ENCODE peak calls at places on chromosomes 2 and 18, in four cellular contexts. B is type B pancreatic cell, O is fibroblast of lung, L is glutamatergic neuron. Z is an unnamed sample.

GRCh38 chr2:66691199-66691975 is 256.5 kb downstream of the MEIS1 start:
- DNase-seq in B (no peak), O (peak; percentile 68), L (no peak), Z (no peak)

GRCh38 chr2:64652231-64653173 is 1.2 kb downstream of the SERTAD2 start:
- DNase-seq in O (peak; percentile 85), L (no peak), B (no peak), Z (peak; percentile 56)

GRCh38 chr2:70977605-70978205 is 725 bp upstream of the ANKRD53 start:
- DNase-seq in L (no peak), B (no peak), O (peak; percentile 96), Z (no peak)

GRCh38 chr2:25314514-25315315 is 27.0 kb downstream of the DNMT3A start:
- DNase-seq in B (no peak), L (peak; percentile 63), O (peak; percentile 56), Z (peak; percentile 59)

GRCh38 chr18:58103339-58103930 is 59.4 kb downstream of the NEDD4L start:
- DNase-seq in L (no peak), B (no peak), O (peak; percentile 61), Z (no peak)

GRCh38 chr18:74445585-74445984 is 11.5 kb downstream of the DIPK1C start:
- DNase-seq in B (peak; percentile 60), L (no peak), O (no peak), Z (no peak)

GRCh38 chr2:111930875-111931274 is 32.5 kb downstream of the MERTK start:
- DNase-seq in L (no peak), O (peak; percentile 56), B (no peak), Z (no peak)

GRCh38 chr2:42124051-42124813 is 44.9 kb upstream of the EML4 start:
- DNase-seq in L (no peak), B (no peak), O (no peak), Z (no peak)

GRCh38 chr18:652131-652530 is 5.3 kb upstream of the TYMS start:
- DNase-seq in O (no peak), L (no peak), B (no peak), Z (no peak)

GRCh38 chr2:240502059-240502429 is 55.7 kb downstream of the ANKMY1 start:
- DNase-seq in L (no peak), B (peak; percentile 65), O (no peak), Z (no peak)

GRCh38 chr2:121088251-121089004 is 196.6 kb downstream of the TFCP2L1 start:
- DNase-seq in B (no peak), L (peak; percentile 49), O (peak; percentile 85), Z (no peak)

GRCh38 chr18:37065221-37065620 is 236.3 kb downstream of the KIAA1328 start:
- DNase-seq in O (no peak), B (no peak), L (no peak), Z (no peak)
- TF ChIP-seq CTCF in O (no peak), B (no peak), L (no peak), Z (no peak)

GRCh38 chr2:96361751-96362150 is 26.2 kb downstream of the NCAPH start:
- DNase-seq in L (no peak), B (no peak), O (no peak), Z (no peak)

GRCh38 chr2:96356889-96357288 is 21.3 kb downstream of the NCAPH start:
- DNase-seq in L (no peak), O (peak; percentile 47), B (no peak), Z (no peak)

GRCh38 chr2:96354492-96354891 is 18.9 kb downstream of the NCAPH start:
- DNase-seq in O (no peak), B (no peak), L (no peak), Z (no peak)

GRCh38 chr2:96359866-96360265 is 24.3 kb downstream of the NCAPH start:
- DNase-seq in B (no peak), O (no peak), L (no peak), Z (no peak)

GRCh38 chr2:96359310-96359709 is 23.7 kb downstream of the NCAPH start:
- DNase-seq in L (no peak), O (no peak), B (no peak), Z (no peak)
- TF ChIP-seq CTCF in L (no peak), O (no peak), B (peak; percentile 31), Z (no peak)

GRCh38 chr2:152925540-152926448 is 207.4 kb downstream of the ARL6IP6 start:
- DNase-seq in O (peak; percentile 6), B (peak; percentile 75), L (peak; percentile 85), Z (peak; percentile 80)
- TF ChIP-seq CTCF in O (peak; percentile 15), B (peak; percentile 87), L (peak; percentile 95), Z (peak; percentile 80)

DNA sequence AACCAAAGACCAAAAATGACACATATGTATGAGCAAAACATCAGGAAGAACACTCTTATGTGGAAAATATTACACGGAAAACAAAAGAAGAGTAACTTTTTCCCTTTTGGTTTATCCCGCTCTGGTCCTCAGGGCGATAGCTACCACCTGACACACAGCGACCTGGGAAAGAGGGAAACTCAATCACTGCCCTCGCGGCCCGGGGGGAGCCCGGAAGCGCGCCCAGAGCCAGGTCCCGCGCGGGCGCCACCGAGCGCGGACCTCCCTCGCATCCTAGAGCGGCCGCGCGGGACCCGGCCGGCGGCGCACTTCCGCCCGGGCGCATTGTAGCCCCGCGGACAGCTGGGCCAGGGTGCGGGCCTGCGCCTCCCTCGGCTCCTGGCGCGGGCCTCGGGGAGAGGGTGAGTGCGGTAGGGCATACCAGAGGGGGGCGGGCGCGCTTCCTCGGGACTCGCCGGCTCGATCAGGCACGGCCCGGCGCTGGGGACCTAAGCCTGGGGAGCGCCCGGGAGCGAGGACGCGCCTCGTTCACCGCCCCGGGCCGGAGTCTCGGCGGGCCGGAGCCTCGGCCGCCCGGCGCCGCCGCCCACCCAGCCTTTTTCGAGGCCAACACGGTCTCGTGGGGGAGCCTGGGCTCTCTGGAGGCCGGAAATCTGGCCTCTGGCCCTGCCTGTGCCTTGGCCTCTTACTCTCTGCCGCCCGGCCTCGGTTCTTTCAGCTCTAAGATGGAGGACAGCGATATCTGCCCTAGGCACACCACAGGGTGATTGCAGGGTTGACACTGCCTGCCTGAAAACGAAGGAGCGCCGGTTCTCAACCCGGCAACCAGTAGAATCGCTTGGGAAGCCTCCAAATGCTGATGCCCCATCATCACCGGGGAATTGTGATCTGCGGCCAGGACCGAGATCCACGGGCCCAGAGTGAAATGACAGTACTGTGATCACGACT is at the start of gene ELAC1:
- DNase-seq in L (peak; percentile 81), O (peak; percentile 83), B (peak; percentile 80), Z (peak; percentile 79)
- TF ChIP-seq CTCF in L (no peak), O (no peak), B (peak; percentile 24), Z (no peak)

DNA sequence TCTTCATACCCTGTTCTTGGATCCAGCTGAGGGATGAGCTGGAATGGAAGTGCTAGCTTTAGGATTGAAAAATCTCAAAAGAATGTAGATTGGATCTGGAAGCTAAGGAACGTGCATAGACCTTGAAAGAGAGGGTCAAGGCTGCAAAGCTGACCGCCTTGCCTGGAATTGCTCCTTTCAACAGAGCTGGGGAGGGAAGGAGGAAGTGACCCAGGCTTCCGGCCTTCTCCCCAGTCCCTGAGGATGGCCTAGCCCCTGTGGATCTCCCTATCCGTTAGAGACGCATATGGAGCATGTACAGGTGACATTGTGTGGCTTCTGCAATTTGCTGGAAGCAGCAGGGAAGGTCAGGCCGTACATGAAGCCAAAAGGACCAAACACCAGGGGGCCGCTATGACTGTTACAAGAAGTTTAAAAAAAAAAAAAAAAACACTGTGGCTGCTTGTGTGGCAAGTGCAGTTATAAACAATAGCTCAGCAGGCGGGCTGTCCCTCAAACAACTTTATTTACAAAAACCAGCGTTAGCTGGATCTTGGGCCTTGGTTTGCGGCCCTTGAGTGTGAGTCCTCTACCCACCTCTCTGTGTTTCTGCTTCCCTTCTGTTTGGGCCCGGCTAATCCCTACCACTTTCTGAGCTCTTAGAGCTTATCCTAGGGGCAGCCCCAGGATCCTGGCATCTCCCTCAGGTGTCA is 227.6 kb downstream of the SEPTIN10 start:
- DNase-seq in O (no peak), B (no peak), L (peak; percentile 3), Z (no peak)
- TF ChIP-seq CTCF in O (no peak), B (no peak), L (no peak), Z (no peak)